ENCODE peak calls at places on chromosomes 1 and 21, in six cellular contexts. One of them, this sample, is unnamed.

GRCh38 chr1:67441183-67441582 is 11.0 kb upstream of the SERBP1 start:
- ATAC-seq in A549: no peak
- ATAC-seq in HepG2: no peak
- ATAC-seq in GM12878: peak; percentile 24
- ATAC-seq in upper lobe of left lung: no peak
- ATAC-seq in K562: peak; percentile 43
- ATAC-seq in this sample: no peak

GRCh38 chr1:50350421-50350820 is 72.8 kb downstream of the DMRTA2 start:
- ATAC-seq in A549: no peak
- ATAC-seq in HepG2: no peak
- ATAC-seq in GM12878: no peak
- ATAC-seq in upper lobe of left lung: no peak
- ATAC-seq in K562: no peak
- ATAC-seq in this sample: no peak

GRCh38 chr1:29202053-29202452 is 20.4 kb upstream of the SRSF4 start:
- ATAC-seq in A549: no peak
- ATAC-seq in HepG2: no peak
- ATAC-seq in GM12878: no peak
- ATAC-seq in upper lobe of left lung: peak; percentile 58
- ATAC-seq in K562: no peak
- ATAC-seq in this sample: no peak

GRCh38 chr1:66323958-66324357 is 210.0 kb upstream of the SGIP1 start:
- ATAC-seq in A549: no peak
- ATAC-seq in HepG2: no peak
- ATAC-seq in GM12878: no peak
- ATAC-seq in upper lobe of left lung: no peak
- ATAC-seq in K562: no peak
- ATAC-seq in this sample: no peak

GRCh38 chr1:92749024-92749634 is 35.8 kb downstream of the EVI5 start:
- ATAC-seq in A549: peak; percentile 66
- ATAC-seq in HepG2: peak; percentile 80
- ATAC-seq in GM12878: peak; percentile 97
- ATAC-seq in upper lobe of left lung: peak; percentile 79
- ATAC-seq in K562: peak; percentile 89
- ATAC-seq in this sample: no peak

GRCh38 chr1:13893456-13893855 is 193.5 kb downstream of the PRDM2 start:
- ATAC-seq in A549: no peak
- ATAC-seq in HepG2: no peak
- ATAC-seq in GM12878: no peak
- ATAC-seq in upper lobe of left lung: no peak
- ATAC-seq in K562: no peak
- ATAC-seq in this sample: no peak

GRCh38 chr1:33548721-33549120 is 76.3 kb downstream of the ZSCAN20 start:
- ATAC-seq in A549: no peak
- ATAC-seq in HepG2: no peak
- ATAC-seq in GM12878: no peak
- ATAC-seq in upper lobe of left lung: no peak
- ATAC-seq in K562: no peak
- ATAC-seq in this sample: no peak

GRCh38 chr1:63780541-63780940 is 6.7 kb downstream of the ROR1 start:
- ATAC-seq in A549: no peak
- ATAC-seq in HepG2: peak; percentile 59
- ATAC-seq in GM12878: no peak
- ATAC-seq in upper lobe of left lung: no peak
- ATAC-seq in K562: no peak
- ATAC-seq in this sample: no peak

GRCh38 chr1:200364121-200364759 is 45.6 kb downstream of the ZNF281 start:
- ATAC-seq in A549: no peak
- ATAC-seq in HepG2: no peak
- ATAC-seq in GM12878: no peak
- ATAC-seq in upper lobe of left lung: no peak
- ATAC-seq in K562: no peak
- ATAC-seq in this sample: no peak

GRCh38 chr1:239719642-239720258 is 333.4 kb downstream of the CHRM3 start:
- ATAC-seq in A549: no peak
- ATAC-seq in HepG2: no peak
- ATAC-seq in GM12878: no peak
- ATAC-seq in upper lobe of left lung: peak; percentile 64
- ATAC-seq in K562: no peak
- ATAC-seq in this sample: no peak

GRCh38 chr21:45366931-45367401 is 38.0 kb upstream of the COL18A1 start:
- ATAC-seq in A549: peak; percentile 61
- ATAC-seq in HepG2: peak; percentile 79
- ATAC-seq in GM12878: no peak
- ATAC-seq in upper lobe of left lung: peak; percentile 62
- ATAC-seq in K562: peak; percentile 55
- ATAC-seq in this sample: peak; percentile 4

GRCh38 chr1:7838714-7839113 is 14.2 kb downstream of the UTS2 start:
- ATAC-seq in A549: no peak
- ATAC-seq in HepG2: no peak
- ATAC-seq in GM12878: no peak
- ATAC-seq in upper lobe of left lung: no peak
- ATAC-seq in K562: no peak
- ATAC-seq in this sample: no peak

GRCh38 chr21:33339135-33339534 is 14.4 kb downstream of the IFNAR1 start:
- ATAC-seq in A549: no peak
- ATAC-seq in HepG2: no peak
- ATAC-seq in GM12878: peak; percentile 74
- ATAC-seq in upper lobe of left lung: no peak
- ATAC-seq in K562: no peak
- ATAC-seq in this sample: no peak

GRCh38 chr1:201495447-201496295 is 11.3 kb downstream of the CSRP1 start:
- ATAC-seq in A549: no peak
- ATAC-seq in HepG2: peak; percentile 86
- ATAC-seq in GM12878: no peak
- ATAC-seq in upper lobe of left lung: peak; percentile 44
- ATAC-seq in K562: no peak
- ATAC-seq in this sample: peak; percentile 68

GRCh38 chr1:229229721-229230135 is 41.2 kb upstream of the RAB4A start:
- ATAC-seq in A549: peak; percentile 2
- ATAC-seq in HepG2: peak; percentile 48
- ATAC-seq in GM12878: peak; percentile 12
- ATAC-seq in upper lobe of left lung: peak; percentile 88
- ATAC-seq in K562: no peak
- ATAC-seq in this sample: peak; percentile 94

GRCh38 chr1:160428655-160429054 is 28.3 kb downstream of the VANGL2 start:
- ATAC-seq in A549: peak; percentile 71
- ATAC-seq in HepG2: peak; percentile 80
- ATAC-seq in GM12878: peak; percentile 54
- ATAC-seq in upper lobe of left lung: peak; percentile 77
- ATAC-seq in K562: peak; percentile 89
- ATAC-seq in this sample: no peak

GRCh38 chr1:117106478-117106877 is 15.1 kb downstream of the TRIM45 start:
- ATAC-seq in A549: no peak
- ATAC-seq in HepG2: no peak
- ATAC-seq in GM12878: no peak
- ATAC-seq in upper lobe of left lung: no peak
- ATAC-seq in K562: peak; percentile 48
- ATAC-seq in this sample: no peak

GRCh38 chr1:74245168-74245753 is 10.1 kb downstream of the TNNI3K start:
- ATAC-seq in A549: no peak
- ATAC-seq in HepG2: no peak
- ATAC-seq in GM12878: no peak
- ATAC-seq in upper lobe of left lung: no peak
- ATAC-seq in K562: no peak
- ATAC-seq in this sample: no peak

GRCh38 chr1:235006132-235006721 is 122.4 kb downstream of the TOMM20 start:
- ATAC-seq in A549: no peak
- ATAC-seq in HepG2: no peak
- ATAC-seq in GM12878: peak; percentile 44
- ATAC-seq in upper lobe of left lung: no peak
- ATAC-seq in K562: no peak
- ATAC-seq in this sample: no peak

GRCh38 chr1:165073402-165074007 is 283.0 kb downstream of the LMX1A start:
- ATAC-seq in A549: no peak
- ATAC-seq in HepG2: peak; percentile 82
- ATAC-seq in GM12878: peak; percentile 84
- ATAC-seq in upper lobe of left lung: peak; percentile 78
- ATAC-seq in K562: peak; percentile 88
- ATAC-seq in this sample: peak; percentile 46

GRCh38 chr1:237111807-237112206 is 69.8 kb downstream of the RYR2 start:
- ATAC-seq in A549: no peak
- ATAC-seq in HepG2: no peak
- ATAC-seq in GM12878: no peak
- ATAC-seq in upper lobe of left lung: no peak
- ATAC-seq in K562: no peak
- ATAC-seq in this sample: no peak

GRCh38 chr21:39799178-39799577 is 54.2 kb downstream of the IGSF5 start:
- ATAC-seq in A549: no peak
- ATAC-seq in HepG2: no peak
- ATAC-seq in GM12878: no peak
- ATAC-seq in upper lobe of left lung: no peak
- ATAC-seq in K562: no peak
- ATAC-seq in this sample: no peak

GRCh38 chr1:3530086-3530930 is 75.8 kb downstream of the ARHGEF16 start:
- ATAC-seq in A549: peak; percentile 52
- ATAC-seq in HepG2: peak; percentile 16
- ATAC-seq in GM12878: no peak
- ATAC-seq in upper lobe of left lung: no peak
- ATAC-seq in K562: no peak
- ATAC-seq in this sample: no peak

GRCh38 chr1:9671377-9672140 is 20.0 kb downstream of the PIK3CD start:
- ATAC-seq in A549: peak; percentile 76
- ATAC-seq in HepG2: peak; percentile 70
- ATAC-seq in GM12878: no peak
- ATAC-seq in upper lobe of left lung: peak; percentile 32
- ATAC-seq in K562: peak; percentile 24
- ATAC-seq in this sample: no peak

GRCh38 chr1:158124034-158124433 is 56.7 kb upstream of the CD1D start:
- ATAC-seq in A549: no peak
- ATAC-seq in HepG2: no peak
- ATAC-seq in GM12878: no peak
- ATAC-seq in upper lobe of left lung: no peak
- ATAC-seq in K562: no peak
- ATAC-seq in this sample: no peak

GRCh38 chr1:24486296-24487065 is 16.2 kb upstream of the RCAN3 start:
- ATAC-seq in A549: no peak
- ATAC-seq in HepG2: no peak
- ATAC-seq in GM12878: no peak
- ATAC-seq in upper lobe of left lung: no peak
- ATAC-seq in K562: no peak
- ATAC-seq in this sample: no peak

DNA sequence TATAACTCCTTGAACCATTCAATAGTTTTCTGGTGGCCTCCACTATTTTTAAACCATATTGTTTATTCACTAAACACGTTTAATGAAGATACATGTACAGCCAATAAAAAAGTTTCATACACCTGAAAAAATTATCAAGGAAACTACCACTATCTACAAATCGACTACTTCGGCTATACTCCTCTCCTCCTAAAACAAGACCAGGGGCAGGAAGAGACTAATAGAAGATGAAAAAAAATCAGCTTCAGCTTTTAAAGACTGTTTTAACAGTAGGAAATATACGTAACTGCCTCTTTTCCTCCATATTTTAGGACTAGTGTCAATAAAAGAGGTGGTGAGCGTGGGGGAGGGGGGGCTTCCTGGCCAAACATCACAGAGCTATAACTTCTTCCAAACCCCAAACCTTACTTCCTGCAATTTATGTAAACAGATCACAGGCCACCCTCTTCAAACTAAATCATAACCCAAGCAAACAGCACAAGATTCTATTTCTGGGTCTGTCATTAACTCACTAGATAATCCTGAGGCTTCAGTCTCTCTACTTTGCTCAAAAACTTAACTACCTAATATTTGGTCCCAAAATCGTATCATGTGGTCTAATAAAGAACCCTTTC is 15.1 kb downstream of the FOXJ3 start:
- ATAC-seq in A549: no peak
- ATAC-seq in HepG2: peak; percentile 30
- ATAC-seq in GM12878: no peak
- ATAC-seq in upper lobe of left lung: no peak
- ATAC-seq in K562: peak; percentile 55
- ATAC-seq in this sample: no peak
- H3K27ac ChIP-seq in A549: no peak overlapping the region
- H3K27ac ChIP-seq in HepG2: peak overlapping the region; percentile 47
- H3K27ac ChIP-seq in GM12878: peak overlapping the region; percentile 18
- H3K27ac ChIP-seq in upper lobe of left lung: no peak overlapping the region
- H3K27ac ChIP-seq in K562: peak overlapping the region; percentile 48
- H3K27ac ChIP-seq in this sample: no peak overlapping the region

GRCh38 chr1:150561830-150562367 is 12.7 kb downstream of the ADAMTSL4 start:
- ATAC-seq in A549: peak; percentile 62
- ATAC-seq in HepG2: peak; percentile 72
- ATAC-seq in GM12878: peak; percentile 64
- ATAC-seq in upper lobe of left lung: peak; percentile 82
- ATAC-seq in K562: peak; percentile 83
- ATAC-seq in this sample: peak; percentile 79
- TF ChIP-seq EP300 in A549: peak; percentile 44
- TF ChIP-seq EP300 in HepG2: no peak
- TF ChIP-seq EP300 in GM12878: no peak
- TF ChIP-seq EP300 in upper lobe of left lung: peak; percentile 99
- TF ChIP-seq EP300 in K562: peak; percentile 35
- TF ChIP-seq EP300 in this sample: no peak

DNA sequence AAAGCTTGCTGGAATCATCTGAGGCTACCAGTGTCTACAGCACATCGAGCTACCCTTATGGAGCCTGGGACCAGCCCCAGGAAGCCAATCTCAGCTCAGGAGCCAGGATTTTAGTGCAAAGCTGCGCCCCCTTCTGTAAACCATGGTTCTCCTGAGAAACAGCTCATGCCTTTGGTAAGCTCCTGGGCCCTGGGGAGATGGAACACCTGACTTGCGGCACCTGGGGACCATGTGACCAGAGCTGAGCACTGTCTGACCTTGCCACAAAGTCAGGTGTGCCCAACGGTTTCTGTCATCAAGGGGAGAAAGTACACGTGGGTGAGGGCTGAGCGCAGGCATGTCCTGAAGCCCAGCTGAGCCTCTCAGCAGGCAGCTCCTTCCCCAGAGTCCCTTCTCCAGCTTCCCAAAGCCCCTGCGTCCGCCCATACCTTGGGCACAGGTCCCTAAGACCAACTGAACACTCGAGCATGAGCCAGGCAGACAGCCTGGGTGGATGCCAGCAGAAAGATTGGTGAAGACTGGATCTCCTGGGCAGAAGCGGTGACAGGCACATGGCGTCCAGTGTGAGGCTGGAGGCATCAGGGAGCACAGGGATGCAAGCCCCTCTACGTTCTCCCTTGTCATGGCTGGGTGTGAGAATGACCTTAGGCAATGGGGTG is 57.9 kb upstream of the TENT5B start:
- ATAC-seq in A549: no peak
- ATAC-seq in HepG2: peak; percentile 71
- ATAC-seq in GM12878: no peak
- ATAC-seq in upper lobe of left lung: no peak
- ATAC-seq in K562: peak; percentile 15
- ATAC-seq in this sample: no peak
- TF ChIP-seq CTCF in A549: no peak
- TF ChIP-seq CTCF in HepG2: peak; percentile 35
- TF ChIP-seq CTCF in GM12878: no peak
- TF ChIP-seq CTCF in upper lobe of left lung: no peak
- TF ChIP-seq CTCF in K562: peak; percentile 37
- TF ChIP-seq CTCF in this sample: no peak

DNA sequence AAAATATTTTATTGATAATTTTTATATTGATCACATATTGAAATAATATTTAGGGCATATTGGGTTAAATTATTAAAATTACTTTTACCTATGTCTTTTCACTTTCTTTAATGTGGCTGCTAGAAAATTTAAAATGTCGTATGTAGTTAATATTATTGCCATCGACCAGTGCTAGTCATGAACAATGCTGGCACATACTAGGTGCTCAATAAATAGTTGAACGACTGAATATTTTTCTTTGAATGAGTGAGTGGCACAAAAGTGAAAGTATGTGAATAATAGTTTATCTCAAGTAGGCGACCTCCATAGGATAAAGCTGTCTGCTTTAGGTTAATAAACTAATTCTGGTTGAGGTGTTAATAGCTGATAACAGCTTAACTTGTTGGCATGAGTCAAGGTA is 150.8 kb upstream of the FGGY start:
- ATAC-seq in A549: no peak
- ATAC-seq in HepG2: no peak
- ATAC-seq in GM12878: no peak
- ATAC-seq in upper lobe of left lung: no peak
- ATAC-seq in K562: no peak
- ATAC-seq in this sample: no peak
- H3K27ac ChIP-seq in A549: peak overlapping the region; percentile 97
- H3K27ac ChIP-seq in HepG2: no peak overlapping the region
- H3K27ac ChIP-seq in GM12878: no peak overlapping the region
- H3K27ac ChIP-seq in upper lobe of left lung: no peak overlapping the region
- H3K27ac ChIP-seq in K562: no peak overlapping the region
- H3K27ac ChIP-seq in this sample: no peak overlapping the region